ENCODE peak calls at places on chromosomes 6 and 20, in four cellular contexts. B, L, T and R are unnamed samples.

GRCh38 chr6:124436803-124437202 is 525.4 kb upstream of the RNF217 start:
- DNase-seq in B (no peak), L (no peak), T (no peak), R (no peak)

GRCh38 chr20:52596261-52596660 is 375.9 kb upstream of the TSHZ2 start:
- DNase-seq in B (no peak), L (no peak), T (no peak), R (no peak)

GRCh38 chr6:161031721-161032495 is 40.3 kb downstream of the MAP3K4 start:
- DNase-seq in B (no peak), L (no peak), T (no peak), R (peak)

GRCh38 chr6:126614642-126615504 is 275.0 kb downstream of the CENPW start:
- DNase-seq in B (no peak), L (no peak), T (no peak), R (peak)

GRCh38 chr20:19560876-19561480 is 197.1 kb upstream of the RIN2 start:
- DNase-seq in B (no peak), L (no peak), T (no peak), R (no peak)

GRCh38 chr6:42860481-42860880 is 18.9 kb upstream of the RPL7L1 start:
- DNase-seq in B (no peak), L (no peak), T (no peak), R (no peak)

GRCh38 chr20:48292806-48293205 is 507.5 kb upstream of the SULF2 start:
- DNase-seq in B (no peak), L (no peak), T (no peak), R (no peak)

GRCh38 chr20:20341371-20341770 is 26.5 kb upstream of the INSM1 start:
- DNase-seq in B (no peak), L (no peak), T (no peak), R (no peak)

GRCh38 chr6:11828185-11828897 is 49.7 kb upstream of the ADTRP start:
- DNase-seq in B (peak), L (no peak), T (no peak), R (no peak)

GRCh38 chr20:50580016-50580747 is 70.0 kb downstream of the PTPN1 start:
- DNase-seq in B (no peak), L (peak), T (peak), R (peak)

GRCh38 chr20:59402697-59403096 is 102.3 kb downstream of the EDN3 start:
- DNase-seq in B (no peak), L (no peak), T (peak), R (no peak)

GRCh38 chr6:159679091-159680077 is 13.7 kb downstream of the SOD2 start:
- DNase-seq in B (no peak), L (no peak), T (no peak), R (no peak)

GRCh38 chr6:21800948-21801438 is 207.4 kb downstream of the SOX4 start:
- DNase-seq in B (no peak), L (no peak), T (peak), R (peak)

GRCh38 chr20:38724603-38725457 is 544 bp downstream of the SLC32A1 start:
- DNase-seq in B (no peak), L (no peak), T (no peak), R (no peak)

GRCh38 chr6:154487367-154488275 is 22.9 kb downstream of the CNKSR3 start:
- DNase-seq in B (no peak), L (no peak), T (no peak), R (peak)

GRCh38 chr6:72316675-72317380 is 305.0 kb upstream of the KCNQ5 start:
- DNase-seq in B (no peak), L (no peak), T (no peak), R (no peak)

GRCh38 chr6:87350516-87350915 is 5.9 kb downstream of the C6orf163 start:
- DNase-seq in B (no peak), L (no peak), T (no peak), R (no peak)

GRCh38 chr6:108667984-108668383 is 107.3 kb downstream of the FOXO3 start:
- DNase-seq in B (no peak), L (no peak), T (no peak), R (no peak)

GRCh38 chr6:17058550-17058949 is 43.3 kb upstream of the STMND1 start:
- DNase-seq in B (no peak), L (no peak), T (no peak), R (no peak)

GRCh38 chr6:35318200-35318844 is 20.7 kb downstream of the DEF6 start:
- DNase-seq in B (no peak), L (peak), T (peak), R (peak)

GRCh38 chr6:113879186-113880096 is 22.3 kb downstream of the MARCKS start:
- DNase-seq in B (peak), L (peak), T (peak), R (peak)

GRCh38 chr6:150418825-150419594 is 50.2 kb downstream of the IYD start:
- DNase-seq in B (no peak), L (peak), T (peak), R (peak)

GRCh38 chr6:27096834-27097511 is 150.5 kb upstream of the PRSS16 start:
- DNase-seq in B (no peak), L (peak), T (peak), R (no peak)

GRCh38 chr6:168278904-168279303 is 40.7 kb downstream of the DACT2 start:
- DNase-seq in B (no peak), L (no peak), T (no peak), R (no peak)

GRCh38 chr6:2222275-2222842 is 23.0 kb downstream of the GMDS start:
- DNase-seq in B (no peak), L (no peak), T (no peak), R (no peak)

GRCh38 chr20:44495802-44496481 is 20.3 kb downstream of the TTPAL start:
- DNase-seq in B (no peak), L (no peak), T (peak), R (no peak)

GRCh38 chr6:117555262-117555849 is 47.0 kb downstream of the GOPC start:
- DNase-seq in B (no peak), L (no peak), T (no peak), R (no peak)

GRCh38 chr6:152189736-152190135 is 382.3 kb downstream of the ESR1 start:
- DNase-seq in B (no peak), L (no peak), T (no peak), R (no peak)

GRCh38 chr20:59443558-59443957 is 143.1 kb downstream of the EDN3 start:
- DNase-seq in B (no peak), L (no peak), T (no peak), R (no peak)

GRCh38 chr20:38260378-38261053 is at the start of gene KIAA1755:
- DNase-seq in B (no peak), L (no peak), T (no peak), R (peak)

GRCh38 chr6:113328886-113329381 is 528.2 kb upstream of the MARCKS start:
- DNase-seq in B (no peak), L (no peak), T (no peak), R (no peak)

GRCh38 chr20:58246346-58246745 is 17.9 kb upstream of the ANKRD60 start:
- DNase-seq in B (no peak), L (no peak), T (peak), R (peak)

GRCh38 chr6:15734118-15734897 is 71.5 kb upstream of the DTNBP1 start:
- DNase-seq in B (no peak), L (no peak), T (no peak), R (no peak)

GRCh38 chr6:152575621-152576150 is 61.5 kb downstream of the SYNE1 start:
- DNase-seq in B (no peak), L (no peak), T (no peak), R (no peak)

GRCh38 chr6:35087361-35088280 is 53.5 kb downstream of the TCP11 start:
- DNase-seq in B (no peak), L (no peak), T (no peak), R (no peak)

GRCh38 chr20:14882846-14883245 is 545.4 kb upstream of the FLRT3 start:
- DNase-seq in B (no peak), L (no peak), T (no peak), R (no peak)

GRCh38 chr20:37319120-37319717 is 26.7 kb upstream of the SRC start:
- DNase-seq in B (no peak), L (no peak), T (no peak), R (no peak)

GRCh38 chr20:23086931-23087411 is 847 bp upstream of the CD93 start:
- DNase-seq in B (no peak), L (no peak), T (no peak), R (no peak)

GRCh38 chr6:11042750-11043551 is 1.2 kb downstream of the ELOVL2 start:
- DNase-seq in B (peak), L (no peak), T (no peak), R (no peak)

GRCh38 chr6:135257641-135258405 is 76.7 kb downstream of the MYB start:
- DNase-seq in B (no peak), L (no peak), T (no peak), R (no peak)
- TF ChIP-seq RAD21 in B (peak), L (peak), T (peak), R (no peak)

DNA sequence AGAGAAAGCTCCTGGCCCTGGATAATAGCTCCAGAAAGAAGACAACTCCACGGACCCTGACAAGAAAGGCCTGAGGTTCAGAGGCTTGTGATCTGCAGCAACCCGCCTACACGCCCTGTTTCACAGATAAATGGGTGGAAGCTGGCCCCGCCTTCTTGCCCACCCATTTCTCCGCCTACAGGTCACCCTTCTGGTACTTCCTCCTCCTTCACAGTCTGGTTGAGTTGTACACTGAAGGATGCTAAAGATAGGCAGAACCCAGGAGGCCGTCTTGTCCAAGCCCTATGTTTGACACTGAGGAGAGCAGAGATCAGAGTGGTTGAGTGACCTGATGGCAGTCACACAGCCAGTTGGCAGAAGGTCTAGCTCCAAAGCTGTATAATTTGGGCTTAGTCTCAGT is 34.2 kb upstream of the MDGA1 start:
- DNase-seq in B (peak), L (peak), T (peak), R (no peak)
- TF ChIP-seq POLR2AphosphoS2 in B (no peak), L (no peak), T (no peak), R (no peak)

DNA sequence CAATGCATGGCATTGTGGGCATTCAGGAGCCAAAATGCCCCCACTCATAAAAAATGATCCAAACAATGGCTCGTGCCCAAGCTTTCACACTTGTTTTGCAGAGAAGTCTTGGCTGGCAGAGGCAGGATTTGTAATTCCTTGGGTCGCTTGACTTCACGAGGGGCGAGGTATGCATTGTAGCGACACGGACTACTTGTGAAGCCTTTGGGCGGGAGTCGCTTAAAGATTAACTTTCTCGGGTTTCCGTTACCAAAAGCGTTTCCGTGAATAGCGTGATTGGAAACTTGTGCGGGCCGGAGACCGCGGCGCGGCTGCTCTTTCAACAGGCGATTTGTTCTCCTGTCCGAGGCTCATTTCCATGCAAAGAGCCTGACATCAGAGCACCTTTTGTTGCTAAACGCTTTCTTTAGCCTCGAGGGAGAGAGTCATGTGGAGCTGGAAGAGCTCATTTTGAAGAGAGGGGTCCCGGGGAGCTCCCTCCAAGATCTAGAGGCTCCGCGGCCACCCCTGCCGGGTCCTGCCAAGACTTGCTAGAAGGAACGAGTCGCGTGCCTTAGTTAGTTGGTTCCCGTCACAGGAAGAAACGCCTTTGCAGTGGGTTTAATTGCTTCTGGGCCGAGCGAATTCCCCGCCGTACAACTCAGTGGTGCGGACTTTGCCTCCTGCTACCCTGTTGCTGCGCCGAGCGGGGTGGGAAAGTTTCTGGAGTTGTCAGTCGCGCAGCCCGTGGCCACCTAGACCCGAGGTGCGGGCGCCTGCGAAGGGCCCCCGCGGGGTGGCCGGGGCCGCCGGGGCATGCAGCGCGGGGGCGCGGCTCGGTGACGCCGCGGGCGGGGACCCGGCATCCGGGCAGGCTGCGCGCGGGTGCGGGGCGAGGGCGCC is at the start of gene SASH1:
- DNase-seq in B (peak), L (no peak), T (peak), R (peak)
- TF ChIP-seq RAD21 in B (no peak), L (no peak), T (no peak), R (peak)

DNA sequence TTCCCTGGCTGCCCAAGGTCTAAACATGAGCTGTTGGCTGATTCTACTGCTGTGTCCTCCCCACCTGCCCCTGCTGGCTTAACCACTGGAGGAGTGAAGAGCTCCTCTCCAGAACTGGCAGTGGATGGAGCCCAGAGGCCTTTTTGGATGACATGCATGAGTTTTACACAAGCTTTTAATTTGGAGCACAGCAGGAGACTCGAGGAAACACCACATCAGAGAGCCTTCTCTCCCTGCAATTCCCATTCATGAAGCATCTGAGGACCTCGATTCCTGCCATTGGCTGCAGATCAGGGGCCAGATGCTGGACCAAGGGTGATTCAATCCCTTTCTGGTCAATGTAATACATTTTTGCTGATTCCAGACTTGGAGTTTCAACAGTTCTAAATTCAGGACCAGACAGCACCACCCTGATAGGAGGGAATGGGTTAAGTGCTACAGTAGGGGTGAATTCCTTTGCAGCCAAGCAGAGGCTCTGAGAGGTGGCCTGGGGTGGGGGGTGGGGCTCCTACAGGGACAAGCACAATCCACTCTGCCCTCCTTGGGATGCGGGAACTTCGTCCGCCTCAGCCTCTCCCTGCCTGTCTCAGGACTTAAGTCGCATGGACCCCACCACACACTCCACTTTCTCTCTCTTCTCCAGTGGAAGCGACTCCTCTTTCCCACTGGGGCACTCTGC is 600 bp upstream of the PSORS1C1 start:
- DNase-seq in B (no peak), L (no peak), T (no peak), R (no peak)
- TF ChIP-seq POLR2AphosphoS2 in B (no peak), L (no peak), T (no peak), R (no peak)

DNA sequence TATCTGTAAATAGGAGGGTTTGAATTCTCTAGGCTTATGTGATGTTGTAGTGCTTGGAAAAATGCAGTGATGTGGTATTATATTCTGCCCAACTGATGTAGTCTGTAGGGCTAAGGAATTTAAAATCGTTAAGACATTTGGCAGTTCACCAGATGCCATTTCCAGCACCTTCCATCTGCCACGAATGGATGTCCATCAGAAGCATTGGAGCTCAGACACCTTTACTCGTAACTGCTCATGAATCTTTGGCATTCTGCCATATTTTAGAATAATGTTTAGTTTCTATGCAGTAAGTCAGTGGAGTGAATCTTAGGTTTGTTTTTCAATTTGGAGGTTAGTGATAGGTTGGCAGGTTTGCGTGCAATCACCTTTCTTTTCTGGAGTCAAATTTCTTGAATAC is 2.4 kb upstream of the SYTL3 start:
- DNase-seq in B (no peak), L (no peak), T (no peak), R (no peak)
- TF ChIP-seq RAD21 in B (no peak), L (no peak), T (no peak), R (no peak)

GRCh38 chr6:40755046-40755681 is 168.0 kb upstream of the LRFN2 start:
- DNase-seq in B (no peak), L (no peak), T (no peak), R (no peak)
- TF ChIP-seq POLR2AphosphoS2 in B (no peak), L (no peak), T (no peak), R (no peak)